ENCODE peak calls at places on chromosomes 4 and X, in ten cellular contexts. J is kidney epithelial cell, L is pancreas, T is astrocyte of the spinal cord, H is cardiac muscle cell, K is fibroblast of lung, C is brain microvascular endothelial cell, D is fibroblast of pulmonary artery, M is epithelial cell of esophagus, F is ovary. N is an unnamed sample.

GRCh38 chr4:35539404-35540055 is 704.8 kb downstream of the ARAP2 start:
- DNase-seq in J (no peak), L (no peak), T (no peak), H (no peak), K (no peak), C (no peak), D (no peak), M (peak), F (no peak), N (no peak)

GRCh38 chrX:115311666-115312065 is 22.2 kb downstream of the LUZP4 start:
- DNase-seq in J (no peak), L (no peak), T (peak), H (peak), K (peak), C (no peak), D (no peak), M (peak), F (no peak), N (no peak)

GRCh38 chrX:13717697-13718483 is 16.5 kb downstream of the TRAPPC2 start:
- DNase-seq in J (no peak), L (no peak), T (peak), H (no peak), K (peak), C (peak), D (peak), M (no peak), F (no peak), N (peak)

GRCh38 chr4:102429553-102429952 is 71.6 kb upstream of the NFKB1 start:
- DNase-seq in J (peak), L (no peak), T (peak), H (no peak), K (peak), C (peak), D (peak), M (peak), F (no peak), N (peak)

GRCh38 chr4:68271851-68272756 is 26.6 kb upstream of the TMPRSS11B start:
- DNase-seq in J (no peak), L (no peak), T (peak), H (peak), K (peak), C (peak), D (peak), M (peak), F (no peak), N (peak)

GRCh38 chr4:125168531-125168930 is 146.2 kb upstream of the FAT4 start:
- DNase-seq in J (no peak), L (no peak), T (no peak), H (no peak), K (peak), C (no peak), D (peak), M (peak), F (no peak), N (peak)

GRCh38 chr4:144656857-144657256 is 10.9 kb downstream of the HHIP start:
- DNase-seq in J (no peak), L (no peak), T (peak), H (no peak), K (no peak), C (no peak), D (no peak), M (no peak), F (peak), N (peak)

GRCh38 chrX:48648299-48648698 is 35.3 kb upstream of the WAS start:
- DNase-seq in J (peak), L (peak), T (peak), H (peak), K (peak), C (peak), D (peak), M (peak), F (peak), N (peak)

GRCh38 chr4:154658680-154659402 is 46.4 kb upstream of the FGG start:
- DNase-seq in J (no peak), L (no peak), T (no peak), H (no peak), K (peak), C (no peak), D (peak), M (no peak), F (no peak), N (peak)

GRCh38 chr4:164009435-164009834 is 514.9 kb downstream of the TMA16 start:
- DNase-seq in J (no peak), L (no peak), T (no peak), H (no peak), K (no peak), C (no peak), D (no peak), M (no peak), F (no peak), N (no peak)

GRCh38 chr4:164011791-164012190 is 517.3 kb downstream of the TMA16 start:
- DNase-seq in J (no peak), L (no peak), T (no peak), H (peak), K (no peak), C (no peak), D (no peak), M (no peak), F (no peak), N (no peak)

DNA sequence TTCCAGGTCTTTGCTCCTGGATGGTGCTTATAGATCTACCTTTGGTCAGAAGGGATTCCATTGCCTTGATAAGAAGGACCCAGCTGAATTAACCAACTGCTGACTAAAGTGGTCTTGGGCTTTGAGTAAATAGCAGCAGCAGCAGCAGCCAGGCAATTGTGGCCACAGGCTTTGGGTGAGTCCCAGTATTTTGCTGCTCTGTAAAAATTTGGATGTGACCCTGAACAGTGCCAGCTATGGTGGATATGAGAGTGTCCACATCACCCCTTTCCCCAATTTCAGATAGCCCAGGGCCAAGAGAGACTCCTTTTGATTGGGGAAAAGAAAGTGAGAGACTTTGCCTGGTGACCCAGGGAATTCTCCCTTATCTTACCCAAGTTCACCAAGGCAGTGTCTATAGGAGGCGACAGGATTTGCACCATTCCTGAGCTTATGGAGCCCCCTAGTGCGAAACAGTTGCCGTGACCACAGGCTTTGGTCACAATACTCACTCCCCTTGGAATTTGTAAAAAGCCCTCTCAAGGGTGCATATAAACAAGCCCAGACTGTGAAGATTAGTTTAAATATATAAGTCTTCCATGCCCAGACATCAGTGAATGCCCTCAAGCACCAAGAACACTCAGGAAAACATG is 518.0 kb downstream of the TMA16 start:
- DNase-seq in J (no peak), L (no peak), T (peak), H (peak), K (peak), C (peak), D (peak), M (peak), F (no peak), N (no peak)
- TF ChIP-seq CTCF in J (peak), L (no peak), T (peak), H (no peak), K (peak), C (peak), D (no peak), M (peak), F (no peak), N (no peak)

GRCh38 chr4:73589261-73589847 is 30.9 kb downstream of the RASSF6 start:
- DNase-seq in J (no peak), L (no peak), T (peak), H (no peak), K (peak), C (peak), D (peak), M (peak), F (no peak), N (peak)

GRCh38 chr4:73588613-73589012 is 31.6 kb downstream of the RASSF6 start:
- DNase-seq in J (no peak), L (no peak), T (no peak), H (no peak), K (no peak), C (no peak), D (no peak), M (no peak), F (no peak), N (no peak)

GRCh38 chr4:73586040-73586439 is 34.2 kb downstream of the RASSF6 start:
- DNase-seq in J (no peak), L (no peak), T (no peak), H (no peak), K (no peak), C (no peak), D (no peak), M (no peak), F (no peak), N (no peak)

GRCh38 chr4:73593631-73594241 is 26.5 kb downstream of the RASSF6 start:
- DNase-seq in J (no peak), L (no peak), T (peak), H (peak), K (no peak), C (peak), D (peak), M (peak), F (no peak), N (peak)

GRCh38 chr4:73589887-73590801 is 30.1 kb downstream of the RASSF6 start:
- DNase-seq in J (no peak), L (peak), T (no peak), H (no peak), K (peak), C (no peak), D (peak), M (no peak), F (no peak), N (peak)
- H3K4me3 ChIP-seq in J (no peak), L (no peak), T (no peak), H (no peak), K (no peak), C (no peak), D (no peak), M (no peak), F (no peak), N (no peak)

GRCh38 chr4:158622251-158622650 is 49.4 kb downstream of the C4orf46 start:
- DNase-seq in J (no peak), L (no peak), T (no peak), H (no peak), K (peak), C (no peak), D (no peak), M (peak), F (no peak), N (peak)

GRCh38 chr4:158621729-158622128 is 50.0 kb downstream of the C4orf46 start:
- DNase-seq in J (no peak), L (no peak), T (no peak), H (no peak), K (no peak), C (no peak), D (no peak), M (peak), F (no peak), N (no peak)

GRCh38 chr4:158625544-158625943 is 46.1 kb downstream of the C4orf46 start:
- DNase-seq in J (no peak), L (no peak), T (no peak), H (no peak), K (no peak), C (no peak), D (no peak), M (no peak), F (no peak), N (peak)

GRCh38 chr4:158630893-158631292 is 40.8 kb downstream of the C4orf46 start:
- DNase-seq in J (no peak), L (no peak), T (peak), H (no peak), K (peak), C (peak), D (peak), M (peak), F (no peak), N (peak)

GRCh38 chr4:158624889-158625478 is 46.7 kb downstream of the C4orf46 start:
- DNase-seq in J (peak), L (peak), T (peak), H (peak), K (peak), C (no peak), D (peak), M (peak), F (no peak), N (peak)
- TF ChIP-seq CTCF in J (peak), L (peak), T (peak), H (peak), K (peak), C (peak), D (peak), M (peak), F (no peak), N (peak)

GRCh38 chr4:37936889-37937498 is 23.2 kb upstream of the PTTG2 start:
- DNase-seq in J (no peak), L (no peak), T (no peak), H (no peak), K (no peak), C (no peak), D (no peak), M (no peak), F (no peak), N (no peak)
- H3K4me3 ChIP-seq in J (no peak), L (no peak), T (no peak), H (no peak), K (no peak), C (no peak), D (no peak), M (no peak), F (no peak), N (no peak)

DNA sequence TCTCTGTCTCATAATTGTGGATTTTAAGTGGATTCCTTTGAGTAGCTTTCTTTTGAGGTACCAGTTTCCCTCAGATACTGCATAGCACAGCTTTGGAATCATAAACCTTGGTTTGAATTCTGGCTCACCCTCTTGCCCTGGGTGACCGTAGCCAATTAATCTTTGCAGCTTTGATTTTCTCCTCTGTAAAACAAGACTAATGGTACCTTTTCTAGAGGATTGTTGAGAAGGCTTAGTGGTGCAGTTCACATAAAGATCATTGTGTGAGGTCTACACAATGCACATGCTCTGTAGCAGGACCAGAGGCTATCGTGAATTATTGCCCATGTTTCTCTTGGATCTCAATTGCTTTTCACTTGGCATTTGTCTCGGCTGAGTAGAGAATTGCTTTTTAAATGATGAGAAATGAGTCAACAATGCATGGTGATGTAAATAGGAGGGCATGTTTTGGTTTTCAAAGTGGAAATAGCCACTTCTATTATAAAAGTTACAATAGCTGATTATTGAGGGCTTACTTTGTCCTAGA is 47.9 kb downstream of the TMEM131L start:
- DNase-seq in J (no peak), L (no peak), T (peak), H (no peak), K (peak), C (peak), D (peak), M (no peak), F (no peak), N (peak)
- TF ChIP-seq CTCF in J (no peak), L (no peak), T (no peak), H (no peak), K (no peak), C (no peak), D (no peak), M (no peak), F (no peak), N (no peak)

GRCh38 chrX:130120321-130120731 is 10.0 kb upstream of the ELF4 start:
- DNase-seq in J (no peak), L (no peak), T (no peak), H (peak), K (no peak), C (no peak), D (no peak), M (no peak), F (no peak), N (no peak)
- H3K4me3 ChIP-seq in J (peak), L (no peak), T (peak), H (peak), K (no peak), C (peak), D (peak), M (peak), F (peak), N (peak)

DNA sequence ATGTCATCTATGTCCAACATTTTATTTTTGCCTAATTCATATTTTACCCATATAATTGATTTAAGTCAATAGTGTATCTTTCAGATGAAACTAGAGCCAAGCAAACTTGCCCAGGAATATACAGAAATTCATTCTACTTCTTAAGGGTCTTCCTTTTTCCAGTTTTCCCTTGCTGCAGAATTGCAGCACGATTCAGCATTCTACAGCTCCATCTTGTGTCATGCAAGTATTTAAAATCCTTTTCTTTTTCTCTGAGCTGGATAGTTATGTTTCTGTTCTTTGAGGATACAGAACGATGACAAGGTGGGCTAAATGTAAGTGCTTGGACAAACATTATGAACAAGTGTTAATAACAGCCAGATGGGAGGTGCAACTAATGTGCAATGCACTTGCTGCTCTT is 1821.8 kb downstream of the ARAP2 start:
- DNase-seq in J (no peak), L (no peak), T (peak), H (no peak), K (peak), C (no peak), D (peak), M (peak), F (no peak), N (peak)
- TF ChIP-seq CTCF in J (peak), L (no peak), T (no peak), H (peak), K (peak), C (peak), D (peak), M (peak), F (no peak), N (peak)

GRCh38 chr4:10107111-10108091 is 9.2 kb downstream of the WDR1 start:
- DNase-seq in J (no peak), L (no peak), T (no peak), H (no peak), K (peak), C (no peak), D (no peak), M (peak), F (no peak), N (peak)
- H3K4me3 ChIP-seq in J (no peak), L (no peak), T (no peak), H (no peak), K (no peak), C (no peak), D (no peak), M (no peak), F (peak), N (peak)

N was measured in fibroblast of the aortic adventitia.